ENCODE peak calls at places on chromosome 5, in nine cellular contexts. C is A549, O is nephron progenitor cell, P is Calu3, A is nucleus accumbens, I is GM23248, G is activated T-cell treated with anti-CD3 and anti-CD28 coated beads for 48 hours, J is NCI-H774, D is B cell. H is an unnamed sample.

GRCh38 chr5:14143843-14144585 is 872 bp downstream of the TRIO start:
- DNase-seq in C (no peak), O (peak; percentile 62), P (peak; percentile 33), A (no peak), I (peak; percentile 74), G (peak; percentile 16), J (peak; percentile 29), D (peak; percentile 73), H (no peak)

GRCh38 chr5:159936686-159937329 is 20.5 kb downstream of the ADRA1B start:
- DNase-seq in C (no peak), O (no peak), P (no peak), A (no peak), I (no peak), G (no peak), J (no peak), D (no peak), H (no peak)

GRCh38 chr5:55304584-55304983 is 2.9 kb downstream of the DHX29 start:
- DNase-seq in C (no peak), O (no peak), P (no peak), A (no peak), I (no peak), G (no peak), J (no peak), D (no peak), H (no peak)

GRCh38 chr5:53671447-53671846 is 111.0 kb downstream of the NDUFS4 start:
- DNase-seq in C (no peak), O (no peak), P (no peak), A (no peak), I (no peak), G (no peak), J (no peak), D (no peak), H (no peak)

GRCh38 chr5:6510973-6511372 is 62.3 kb downstream of the UBE2QL1 start:
- DNase-seq in C (no peak), O (no peak), P (no peak), A (no peak), I (no peak), G (no peak), J (no peak), D (no peak), H (no peak)

GRCh38 chr5:160071521-160072299 is 47.5 kb downstream of the PWWP2A start:
- DNase-seq in C (no peak), O (no peak), P (no peak), A (no peak), I (no peak), G (no peak), J (no peak), D (no peak), H (no peak)

GRCh38 chr5:155094455-155094854 is 80.9 kb downstream of the KIF4B start:
- DNase-seq in C (no peak), O (no peak), P (no peak), A (no peak), I (peak; percentile 32), G (no peak), J (no peak), D (no peak), H (no peak)

GRCh38 chr5:176697929-176698520 is 50.7 kb downstream of the TSPAN17 start:
- DNase-seq in C (no peak), O (peak; percentile 51), P (no peak), A (no peak), I (no peak), G (no peak), J (no peak), D (no peak), H (peak; percentile 67)

GRCh38 chr5:9775339-9775738 is 145.2 kb upstream of the TAS2R1 start:
- DNase-seq in C (no peak), O (no peak), P (no peak), A (no peak), I (peak; percentile 61), G (no peak), J (no peak), D (no peak), H (no peak)

GRCh38 chr5:16025681-16026080 is 153.9 kb downstream of the MARCHF11 start:
- DNase-seq in C (no peak), O (no peak), P (no peak), A (no peak), I (no peak), G (no peak), J (no peak), D (no peak), H (peak; percentile 65)

GRCh38 chr5:43409809-43410271 is 2.4 kb downstream of the CCL28 start:
- DNase-seq in C (no peak), O (no peak), P (no peak), A (no peak), I (no peak), G (no peak), J (no peak), D (no peak), H (no peak)

GRCh38 chr5:168047043-168047668 is 244.3 kb upstream of the WWC1 start:
- DNase-seq in C (peak; percentile 68), O (peak; percentile 61), P (peak; percentile 71), A (peak; percentile 34), I (peak; percentile 25), G (no peak), J (peak; percentile 52), D (no peak), H (peak; percentile 72)

GRCh38 chr5:166699616-166700015 is 1591.8 kb upstream of the WWC1 start:
- DNase-seq in C (no peak), O (no peak), P (no peak), A (no peak), I (no peak), G (no peak), J (no peak), D (no peak), H (no peak)

GRCh38 chr5:75363726-75364495 is 26.9 kb downstream of the HMGCR start:
- DNase-seq in C (peak; percentile 7), O (no peak), P (no peak), A (no peak), I (no peak), G (no peak), J (peak; percentile 38), D (no peak), H (no peak)

GRCh38 chr5:10639846-10640368 is 76.0 kb downstream of the ANKRD33B start:
- DNase-seq in C (no peak), O (no peak), P (no peak), A (no peak), I (no peak), G (no peak), J (no peak), D (no peak), H (no peak)

GRCh38 chr5:537098-537497 is 12.8 kb upstream of the SLC9A3 start:
- DNase-seq in C (no peak), O (no peak), P (no peak), A (no peak), I (no peak), G (no peak), J (no peak), D (no peak), H (no peak)

GRCh38 chr5:135241536-135241935 is 157.5 kb downstream of the MACROH2A1 start:
- DNase-seq in C (no peak), O (no peak), P (no peak), A (no peak), I (no peak), G (no peak), J (no peak), D (no peak), H (no peak)

GRCh38 chr5:172910828-172911627 is 48.2 kb upstream of the RPL26L1 start:
- DNase-seq in C (peak; percentile 96), O (no peak), P (peak; percentile 80), A (no peak), I (peak; percentile 95), G (no peak), J (no peak), D (peak; percentile 54), H (no peak)

GRCh38 chr5:17219431-17219830 is 2.0 kb downstream of the BASP1 start:
- DNase-seq in C (no peak), O (no peak), P (no peak), A (no peak), I (no peak), G (no peak), J (no peak), D (no peak), H (peak; percentile 18)

GRCh38 chr5:380701-381309 is 59.3 kb downstream of the AHRR start:
- DNase-seq in C (no peak), O (no peak), P (no peak), A (no peak), I (peak; percentile 65), G (no peak), J (no peak), D (no peak), H (no peak)

GRCh38 chr5:98397081-98397480 is 376.4 kb upstream of the RGMB start:
- DNase-seq in C (no peak), O (no peak), P (no peak), A (no peak), I (peak; percentile 93), G (no peak), J (no peak), D (no peak), H (no peak)

GRCh38 chr5:81631124-81631523 is 119.8 kb downstream of the SSBP2 start:
- DNase-seq in C (no peak), O (no peak), P (no peak), A (no peak), I (peak; percentile 9), G (no peak), J (no peak), D (no peak), H (no peak)

GRCh38 chr5:172498431-172499129 is 44.3 kb upstream of the SH3PXD2B start:
- DNase-seq in C (no peak), O (no peak), P (no peak), A (no peak), I (no peak), G (no peak), J (no peak), D (no peak), H (no peak)

GRCh38 chr5:109866051-109866450 is 176.3 kb downstream of the MAN2A1 start:
- DNase-seq in C (no peak), O (no peak), P (no peak), A (no peak), I (peak; percentile 82), G (no peak), J (no peak), D (no peak), H (no peak)

GRCh38 chr5:76443399-76443798 is 40.3 kb downstream of the IQGAP2 start:
- DNase-seq in C (no peak), O (no peak), P (no peak), A (no peak), I (no peak), G (no peak), J (no peak), D (no peak), H (no peak)

GRCh38 chr5:109242518-109242917 is 167.3 kb downstream of the PJA2 start:
- DNase-seq in C (no peak), O (no peak), P (no peak), A (no peak), I (no peak), G (no peak), J (no peak), D (no peak), H (no peak)

GRCh38 chr5:130323804-130324454 is 419.7 kb downstream of the CHSY3 start:
- DNase-seq in C (no peak), O (no peak), P (peak; percentile 8), A (no peak), I (no peak), G (no peak), J (no peak), D (peak; percentile 15), H (no peak)

GRCh38 chr5:117131048-117131679 is 556.5 kb upstream of the SEMA6A start:
- DNase-seq in C (no peak), O (no peak), P (no peak), A (no peak), I (no peak), G (no peak), J (no peak), D (no peak), H (peak; percentile 5)

GRCh38 chr5:66249920-66250319 is 105.8 kb downstream of the SREK1 start:
- DNase-seq in C (no peak), O (no peak), P (no peak), A (no peak), I (no peak), G (no peak), J (no peak), D (no peak), H (no peak)

GRCh38 chr5:119355636-119356383 is at the start of gene TNFAIP8:
- DNase-seq in C (no peak), O (peak; percentile 61), P (peak; percentile 69), A (peak; percentile 13), I (peak; percentile 83), G (peak; percentile 83), J (no peak), D (peak; percentile 65), H (no peak)

GRCh38 chr5:17436766-17437221 is 61.2 kb upstream of the TAF11L2 start:
- DNase-seq in C (no peak), O (no peak), P (no peak), A (no peak), I (peak; percentile 49), G (no peak), J (no peak), D (peak; percentile 26), H (no peak)